ENCODE peak calls at places on chromosomes 12 and 14, in ten cellular contexts. J is activated CD4-positive, alpha-beta T cell treated with anti-CD3 and anti-CD28 coated beads, Interleukin-2, amount 50 U/mL, for 1 hour; O is midbrain; W is lower lobe of right lung; Z is HFFc6; A is small intestine; F is fibroblast of the conjunctiva; S is B cell; E is kidney glomerular epithelial cell; M is epithelial cell of esophagus. C is an unnamed sample.

GRCh38 chr12:91053951-91054715 is 3.7 kb downstream of the KERA start:
- DNase-seq in J (no peak), O (no peak), W (no peak), Z (peak), A (no peak), F (peak), S (no peak), E (no peak), M (peak), C (no peak)

GRCh38 chr14:59631237-59631636 is 54.6 kb upstream of the CCDC175 start:
- DNase-seq in J (no peak), O (no peak), W (no peak), Z (no peak), A (no peak), F (no peak), S (no peak), E (no peak), M (no peak), C (no peak)

GRCh38 chr14:74618078-74618952 is 6.3 kb upstream of the LTBP2 start:
- DNase-seq in J (peak), O (no peak), W (peak), Z (peak), A (peak), F (no peak), S (peak), E (no peak), M (peak), C (no peak)

GRCh38 chr12:102426599-102427541 is 53.5 kb downstream of the IGF1 start:
- DNase-seq in J (no peak), O (no peak), W (no peak), Z (no peak), A (no peak), F (no peak), S (no peak), E (no peak), M (no peak), C (no peak)

GRCh38 chr14:104953896-104954656 is 24.1 kb downstream of the AHNAK2 start:
- DNase-seq in J (no peak), O (no peak), W (peak), Z (no peak), A (no peak), F (no peak), S (no peak), E (no peak), M (no peak), C (peak)

GRCh38 chr12:124507188-124508109 is 60.0 kb downstream of the NCOR2 start:
- DNase-seq in J (no peak), O (no peak), W (no peak), Z (no peak), A (no peak), F (peak), S (no peak), E (no peak), M (no peak), C (no peak)

GRCh38 chr12:128783129-128783574 is 40.6 kb downstream of the SLC15A4 start:
- DNase-seq in J (no peak), O (no peak), W (no peak), Z (no peak), A (no peak), F (no peak), S (peak), E (peak), M (no peak), C (no peak)

GRCh38 chr12:127355061-127355820 is 911.7 kb upstream of the TMEM132C start:
- DNase-seq in J (no peak), O (peak), W (no peak), Z (peak), A (no peak), F (no peak), S (no peak), E (no peak), M (peak), C (no peak)

GRCh38 chr12:27161458-27162228 is 79.3 kb upstream of the C12orf71 start:
- DNase-seq in J (no peak), O (no peak), W (no peak), Z (no peak), A (no peak), F (no peak), S (no peak), E (no peak), M (peak), C (no peak)

GRCh38 chr14:103393078-103393477 is 7.9 kb downstream of the MARK3 start:
- DNase-seq in J (no peak), O (no peak), W (no peak), Z (no peak), A (peak), F (no peak), S (no peak), E (no peak), M (no peak), C (no peak)

GRCh38 chr14:71001742-71002141 is 94.5 kb downstream of the PCNX1 start:
- DNase-seq in J (no peak), O (no peak), W (no peak), Z (no peak), A (no peak), F (no peak), S (no peak), E (no peak), M (no peak), C (no peak)

GRCh38 chr12:131100031-131100674 is 146.4 kb downstream of the ADGRD1 start:
- DNase-seq in J (no peak), O (no peak), W (no peak), Z (no peak), A (no peak), F (no peak), S (no peak), E (no peak), M (no peak), C (no peak)

GRCh38 chr12:6211421-6211869 is 11.2 kb downstream of the CD9 start:
- DNase-seq in J (no peak), O (no peak), W (no peak), Z (peak), A (no peak), F (peak), S (no peak), E (peak), M (peak), C (no peak)

GRCh38 chr14:69270097-69270496 is 10.1 kb downstream of the GALNT16 start:
- DNase-seq in J (no peak), O (no peak), W (no peak), Z (no peak), A (no peak), F (no peak), S (no peak), E (no peak), M (no peak), C (no peak)

GRCh38 chr14:28756896-28757570 is 9.6 kb upstream of the FOXG1 start:
- DNase-seq in J (no peak), O (no peak), W (no peak), Z (peak), A (peak), F (peak), S (no peak), E (peak), M (peak), C (no peak)